ENCODE peak calls at places on chromosome X, in four cellular contexts. W, J, Y and N are unnamed samples.

GRCh38 chrX:106672527-106672926 is 54.0 kb upstream of the RNF128 start:
- DNase-seq in W (no peak), J (no peak), Y (no peak), N (no peak)

GRCh38 chrX:102067966-102068723 is 57.3 kb upstream of the TCEAL2 start:
- DNase-seq in Y (peak; percentile 4), W (peak; percentile 41), J (peak; percentile 20), N (peak; percentile 20)

GRCh38 chrX:101460669-101461068 is 24.6 kb upstream of the ARMCX4 start:
- DNase-seq in J (no peak), W (no peak), Y (peak; percentile 20), N (no peak)

GRCh38 chrX:97616883-97617510 is 733.3 kb downstream of the RPA4 start:
- DNase-seq in Y (peak; percentile 37), W (peak; percentile 79), J (no peak), N (peak; percentile 37)

GRCh38 chrX:154761977-154762528 is 611 bp upstream of the DKC1 start:
- DNase-seq in Y (no peak), J (no peak), W (no peak), N (peak; percentile 13)

GRCh38 chrX:70878925-70879324 is 29.6 kb downstream of the TEX11 start:
- DNase-seq in W (peak; percentile 80), J (no peak), Y (no peak), N (peak; percentile 40)

GRCh38 chrX:100721328-100721727 is 10.6 kb downstream of the SYTL4 start:
- DNase-seq in J (no peak), W (no peak), Y (no peak), N (no peak)

GRCh38 chrX:34578237-34578636 is 78.8 kb downstream of the TMEM47 start:
- DNase-seq in W (peak; percentile 11), Y (peak; percentile 38), J (no peak), N (no peak)

GRCh38 chrX:53357799-53358530 is 64.5 kb downstream of the SMC1A start:
- DNase-seq in Y (peak; percentile 28), W (no peak), J (no peak), N (no peak)

GRCh38 chrX:150196300-150196699 is 166.8 kb upstream of the MAMLD1 start:
- DNase-seq in J (no peak), Y (no peak), W (no peak), N (no peak)

GRCh38 chrX:153055827-153056748 is at the start of gene PNMA3:
- DNase-seq in J (no peak), W (no peak), Y (no peak), N (no peak)

GRCh38 chrX:10173331-10173900 is 16.6 kb downstream of the CLCN4 start:
- DNase-seq in W (no peak), Y (peak; percentile 94), J (no peak), N (no peak)

GRCh38 chrX:20118065-20118824 is 1.5 kb upstream of the MAP7D2 start:
- DNase-seq in J (no peak), Y (no peak), W (no peak), N (no peak)

GRCh38 chrX:132615396-132616131 is 126.7 kb upstream of the MBNL3 start:
- DNase-seq in J (peak; percentile 39), Y (peak; percentile 73), W (peak; percentile 61), N (peak; percentile 58)

GRCh38 chrX:110992611-110993010 is 103.4 kb upstream of the PAK3 start:
- DNase-seq in W (peak; percentile 17), J (peak; percentile 14), Y (peak; percentile 14), N (peak; percentile 27)

GRCh38 chrX:48956728-48957414 is 536 bp downstream of the OTUD5 start:
- DNase-seq in J (peak; percentile 63), W (peak; percentile 27), Y (no peak), N (no peak)

GRCh38 chrX:21438792-21439191 is 64.6 kb downstream of the CNKSR2 start:
- DNase-seq in J (no peak), Y (peak; percentile 3), W (peak; percentile 44), N (peak; percentile 3)

GRCh38 chrX:37697169-37697760 is 11.7 kb downstream of the XK start:
- DNase-seq in W (no peak), Y (no peak), J (no peak), N (no peak)

GRCh38 chrX:38768079-38768478 is 33.2 kb upstream of the MID1IP1 start:
- DNase-seq in Y (peak; percentile 21), J (no peak), W (peak; percentile 27), N (peak; percentile 19)

GRCh38 chrX:9942086-9942485 is 25.1 kb upstream of the CLDN34 start:
- DNase-seq in J (peak; percentile 24), Y (no peak), W (peak; percentile 67), N (peak; percentile 90)

GRCh38 chrX:106917830-106918500 is 2.2 kb upstream of the CLDN2 start:
- DNase-seq in J (no peak), W (no peak), Y (peak; percentile 35), N (no peak)

GRCh38 chrX:124280294-124280902 is 52.1 kb upstream of the TEX13D start:
- DNase-seq in J (no peak), W (no peak), Y (no peak), N (no peak)

GRCh38 chrX:129772796-129773431 is 6.8 kb upstream of the SASH3 start:
- DNase-seq in Y (no peak), J (peak; percentile 39), W (peak; percentile 97), N (peak; percentile 94)

GRCh38 chrX:16140448-16140847 is 17.1 kb downstream of the GRPR start:
- DNase-seq in W (no peak), Y (no peak), J (no peak), N (no peak)

GRCh38 chrX:76253432-76253831 is 80.6 kb downstream of the PBDC1 start:
- DNase-seq in W (peak; percentile 52), J (peak; percentile 35), Y (peak; percentile 58), N (peak; percentile 61)

GRCh38 chrX:16484338-16484737 is 165.6 kb upstream of the S100G start:
- DNase-seq in Y (peak; percentile 53), W (no peak), J (no peak), N (peak; percentile 4)

GRCh38 chrX:65196758-65197371 is 220.6 kb upstream of the ZC4H2 start:
- DNase-seq in Y (no peak), J (no peak), W (no peak), N (peak; percentile 0)

GRCh38 chrX:108590496-108590895 is 145.9 kb downstream of the IRS4 start:
- DNase-seq in W (no peak), J (no peak), Y (peak; percentile 16), N (no peak)

GRCh38 chrX:108582151-108582550 is 142.5 kb downstream of the COL4A5 start:
- DNase-seq in W (no peak), Y (no peak), J (no peak), N (no peak)

DNA sequence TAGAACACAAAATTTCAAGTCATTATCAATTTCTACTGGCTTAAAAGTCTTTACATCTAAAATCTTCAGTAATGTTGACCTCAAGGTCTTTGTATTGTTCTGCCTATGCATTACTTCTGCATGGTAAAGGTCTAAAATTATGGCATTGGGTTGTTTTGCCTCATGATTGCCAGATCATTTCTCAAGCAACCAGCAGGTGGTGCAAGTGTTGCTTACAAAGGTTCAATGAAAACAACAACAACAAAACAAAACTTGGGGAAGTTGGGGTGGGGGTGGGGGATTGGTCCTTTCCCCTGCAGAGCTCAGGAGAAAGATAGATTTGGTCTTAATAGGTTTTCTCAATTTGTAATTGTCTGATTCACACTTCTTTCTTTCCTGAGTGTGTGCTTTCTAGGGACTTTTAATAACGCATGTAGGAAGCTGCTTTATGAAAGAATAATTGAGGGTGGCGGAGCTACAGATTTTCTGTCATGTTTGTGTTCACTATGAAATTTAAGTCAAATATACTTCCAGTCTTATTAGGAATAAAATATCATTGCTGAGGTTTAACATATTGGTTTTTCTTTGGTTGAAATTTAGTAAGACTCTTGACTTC is 145.1 kb downstream of the COL4A5 start:
- DNase-seq in Y (peak; percentile 9), J (no peak), W (peak; percentile 25), N (peak; percentile 32)
- TF ChIP-seq CTCF in Y (peak; percentile 39), J (no peak), W (peak; percentile 47), N (peak; percentile 30)

DNA sequence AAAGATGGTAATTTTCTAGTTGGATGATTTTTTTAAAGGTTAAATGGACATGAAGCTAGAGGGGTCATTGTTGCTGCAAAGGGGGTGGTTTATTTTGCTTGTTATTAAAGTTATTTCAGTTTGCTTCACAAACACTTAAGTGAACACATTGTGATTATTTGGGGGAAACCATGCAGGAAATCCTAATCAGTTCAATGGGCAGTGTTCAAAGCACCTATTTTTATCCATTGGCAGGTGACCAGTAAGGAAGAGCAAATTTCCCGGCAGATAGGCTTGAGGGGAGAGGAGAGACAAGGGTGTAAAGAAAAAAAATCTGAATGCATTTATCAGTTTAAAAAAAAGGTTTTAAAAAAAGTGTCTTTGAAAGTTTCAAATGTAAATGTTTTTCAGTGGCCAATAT is 17.6 kb downstream of the GPR174 start:
- DNase-seq in W (no peak), Y (no peak), J (no peak), N (no peak)
- H3K4me3 ChIP-seq in W (peak overlapping the region; percentile 53), Y (no peak overlapping the region), J (peak overlapping the region; percentile 32), N (peak overlapping the region; percentile 19)

GRCh38 chrX:24317567-24317966 is 3.7 kb upstream of the SUPT20HL2 start:
- DNase-seq in W (no peak), J (no peak), Y (no peak), N (no peak)

DNA sequence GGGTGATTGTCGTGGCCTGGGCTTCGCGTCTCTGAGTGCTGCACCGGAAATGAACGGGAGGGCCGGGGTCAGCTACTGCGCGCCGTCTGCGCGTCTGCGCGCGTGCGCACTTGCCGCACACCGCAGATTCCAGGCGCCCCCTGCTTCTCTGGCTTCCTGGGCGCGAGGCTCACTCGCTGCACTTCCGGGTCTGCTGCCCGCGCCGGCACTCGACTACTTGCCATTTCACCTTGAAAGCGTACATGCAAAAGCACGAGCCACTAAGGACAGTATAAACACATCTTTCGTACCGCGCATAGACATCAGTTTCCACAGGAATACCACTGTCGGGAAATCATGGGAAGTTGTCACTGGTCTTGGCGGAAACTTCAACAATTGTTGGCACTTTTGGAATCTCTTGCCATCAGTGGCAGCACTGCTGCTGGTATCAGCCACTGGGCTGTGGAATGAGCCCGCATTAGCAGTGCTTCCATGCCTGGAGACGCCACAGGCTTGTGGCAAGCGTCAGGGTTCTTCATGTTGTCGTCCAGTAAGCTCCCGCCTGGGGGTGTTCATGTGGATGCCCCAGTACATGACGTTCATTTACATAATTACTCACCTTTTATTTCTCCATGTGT is at the start of gene SUPT20HL2:
- DNase-seq in Y (no peak), W (no peak), J (no peak), N (no peak)
- TF ChIP-seq CTCF in Y (no peak), W (no peak), J (no peak), N (no peak)

GRCh38 chrX:39821011-39821708 is 276.6 kb downstream of the BCOR start:
- DNase-seq in Y (peak; percentile 42), J (peak; percentile 11), W (no peak), N (peak; percentile 9)
- H3K4me3 ChIP-seq in Y (peak overlapping the region; percentile 48), J (no peak overlapping the region), W (no peak overlapping the region), N (peak overlapping the region; percentile 29)

GRCh38 chrX:118324588-118324987 is 21.3 kb upstream of the WDR44 start:
- DNase-seq in W (no peak), Y (no peak), J (no peak), N (no peak)

GRCh38 chrX:118329179-118329578 is 16.7 kb upstream of the WDR44 start:
- DNase-seq in Y (no peak), W (no peak), J (no peak), N (no peak)

GRCh38 chrX:118325453-118325852 is 20.5 kb upstream of the WDR44 start:
- DNase-seq in W (peak; percentile 11), J (no peak), Y (peak; percentile 3), N (peak; percentile 11)
- TF ChIP-seq CTCF in W (peak; percentile 38), J (no peak), Y (peak; percentile 32), N (peak; percentile 28)